ENCODE peak calls at places on chromosomes 13 and 19, in four cellular contexts. L is Caco-2, J is K562, V is T follicular helper cell. G is an unnamed sample.

GRCh38 chr19:12555456-12555930 is 4.2 kb upstream of the ZNF564 start:
- DNase-seq in J (no peak), L (no peak), V (no peak), G (no peak)

GRCh38 chr13:98749501-98749900 is 3.0 kb downstream of the SLC15A1 start:
- DNase-seq in V (no peak), J (no peak), L (no peak), G (no peak)

GRCh38 chr19:3398114-3398899 is 31.9 kb downstream of the NFIC start:
- DNase-seq in L (no peak), J (no peak), V (no peak), G (peak; percentile 85)

GRCh38 chr13:44416297-44416696 is 42.7 kb downstream of the SERP2 start:
- DNase-seq in L (no peak), V (no peak), J (no peak), G (no peak)

GRCh38 chr19:44684892-44685847 is 13.8 kb upstream of the CEACAM16 start:
- DNase-seq in V (no peak), J (peak; percentile 47), L (no peak), G (no peak)

GRCh38 chr13:99553033-99553432 is 51.8 kb downstream of the TM9SF2 start:
- DNase-seq in L (no peak), J (no peak), V (no peak), G (no peak)

GRCh38 chr19:19554074-19555023 is 16.3 kb downstream of the CILP2 start:
- DNase-seq in L (peak; percentile 64), V (no peak), J (peak; percentile 82), G (peak; percentile 81)

GRCh38 chr19:33610588-33610987 is 11.2 kb upstream of the CHST8 start:
- DNase-seq in J (no peak), L (no peak), V (no peak), G (no peak)

GRCh38 chr19:2173388-2173787 is 9.7 kb downstream of the DOT1L start:
- DNase-seq in J (no peak), V (no peak), L (no peak), G (no peak)

GRCh38 chr13:59352600-59352999 is 811.1 kb downstream of the DIAPH3 start:
- DNase-seq in L (peak; percentile 56), V (no peak), J (no peak), G (peak; percentile 14)

GRCh38 chr13:26831336-26831908 is 70.8 kb upstream of the GPR12 start:
- DNase-seq in V (no peak), L (no peak), J (no peak), G (no peak)

GRCh38 chr13:45950343-45950995 is 98.9 kb upstream of the SIAH3 start:
- DNase-seq in V (no peak), J (no peak), L (no peak), G (no peak)

GRCh38 chr19:55321466-55321865 is 3.7 kb downstream of the TMEM150B start:
- DNase-seq in L (no peak), J (no peak), V (no peak), G (no peak)

GRCh38 chr19:10417598-10418280 is 2.6 kb upstream of the PDE4A start:
- DNase-seq in J (peak; percentile 40), V (no peak), L (no peak), G (no peak)

GRCh38 chr13:101327844-101328243 is 88.5 kb downstream of the NALCN start:
- DNase-seq in J (no peak), L (no peak), V (no peak), G (no peak)

GRCh38 chr19:49340069-49340864 is 5.1 kb downstream of the CD37 start:
- DNase-seq in J (peak; percentile 87), L (peak; percentile 81), V (no peak), G (peak; percentile 86)

GRCh38 chr19:48698046-48698445 is 2.3 kb downstream of the FUT2 start:
- DNase-seq in J (peak; percentile 66), L (no peak), V (no peak), G (no peak)

GRCh38 chr13:46615888-46616531 is 63.0 kb downstream of the LRCH1 start:
- DNase-seq in V (no peak), J (no peak), L (no peak), G (no peak)

GRCh38 chr13:99265823-99266426 is 7.7 kb upstream of the GPR18 start:
- DNase-seq in V (no peak), L (peak; percentile 47), J (peak; percentile 32), G (no peak)

GRCh38 chr13:107874456-107874855 is 340.9 kb downstream of the LIG4 start:
- DNase-seq in V (no peak), L (no peak), J (no peak), G (no peak)

GRCh38 chr19:40658031-40658430 is 32.4 kb downstream of the NUMBL start:
- DNase-seq in L (no peak), V (no peak), J (no peak), G (no peak)

GRCh38 chr19:1105217-1105872 is 1.6 kb downstream of the GPX4 start:
- DNase-seq in V (no peak), J (no peak), L (no peak), G (no peak)

GRCh38 chr13:113897161-113897560 is 33.3 kb upstream of the GAS6 start:
- DNase-seq in J (no peak), L (no peak), V (no peak), G (no peak)

GRCh38 chr13:112068531-112069062 is 1.6 kb downstream of the SOX1 start:
- DNase-seq in L (no peak), V (no peak), J (no peak), G (no peak)

GRCh38 chr19:47152632-47153031 is 22.0 kb downstream of the SAE1 start:
- DNase-seq in V (no peak), L (peak; percentile 55), J (no peak), G (no peak)

GRCh38 chr13:81393686-81394085 is 1052.8 kb upstream of the SPRY2 start:
- DNase-seq in V (no peak), J (no peak), L (no peak), G (no peak)

GRCh38 chr13:51475727-51476521 is 23.1 kb upstream of the INTS6 start:
- DNase-seq in J (no peak), V (no peak), L (no peak), G (no peak)

GRCh38 chr19:3580156-3580955 is 4.9 kb upstream of the GIPC3 start:
- DNase-seq in V (no peak), J (peak; percentile 60), L (no peak), G (no peak)

GRCh38 chr13:48977973-48978372 is 2.3 kb downstream of the FNDC3A start:
- DNase-seq in V (no peak), L (no peak), J (no peak), G (no peak)

GRCh38 chr13:25923217-25924085 is 128.4 kb downstream of the SHISA2 start:
- DNase-seq in L (peak; percentile 14), J (no peak), V (no peak), G (no peak)

G was measured in HuH-7.